ENCODE peak calls at places on chromosome 17, in four cellular contexts. H is transverse colon, C is upper lobe of left lung, U is tibial nerve. X is an unnamed sample.

GRCh38 chr17:3528604-3529511 is 28.8 kb downstream of the TRPV3 start:
- DNase-seq in H (no peak), C (no peak), U (no peak), X (no peak)

GRCh38 chr17:43998552-43998951 is 5.9 kb upstream of the NAGS start:
- DNase-seq in H (no peak), C (no peak), U (no peak), X (no peak)

GRCh38 chr17:302300-302698 is 50.3 kb downstream of the RPH3AL start:
- DNase-seq in H (peak; percentile 90), C (no peak), U (no peak), X (no peak)

GRCh38 chr17:6070895-6071511 is 824 bp downstream of the WSCD1 start:
- DNase-seq in H (peak; percentile 27), C (no peak), U (no peak), X (no peak)

GRCh38 chr17:44213403-44214229 is 5.9 kb downstream of the UBTF start:
- DNase-seq in H (no peak), C (no peak), U (no peak), X (no peak)

GRCh38 chr17:66507982-66508760 is 205.8 kb downstream of the PRKCA start:
- DNase-seq in H (no peak), C (no peak), U (no peak), X (no peak)

GRCh38 chr17:292531-293382 is 59.9 kb downstream of the RPH3AL start:
- DNase-seq in H (no peak), C (peak; percentile 18), U (no peak), X (peak; percentile 12)

GRCh38 chr17:45936610-45937009 is 42.3 kb downstream of the MAPT start:
- DNase-seq in H (no peak), C (no peak), U (no peak), X (peak; percentile 74)

GRCh38 chr17:47703191-47703591 is 9.2 kb downstream of the TBKBP1 start:
- DNase-seq in H (peak; percentile 27), C (no peak), U (no peak), X (peak; percentile 46)

GRCh38 chr17:74119960-74120359 is 83.5 kb upstream of the RPL38 start:
- DNase-seq in H (no peak), C (no peak), U (no peak), X (no peak)

GRCh38 chr17:32646941-32647340 is 160.1 kb downstream of the CDK5R1 start:
- DNase-seq in H (no peak), C (no peak), U (no peak), X (no peak)

GRCh38 chr17:5509482-5509881 is 23.1 kb downstream of the MIS12 start:
- DNase-seq in H (no peak), C (no peak), U (no peak), X (no peak)

GRCh38 chr17:37490022-37490587 is 414 bp downstream of the DUSP14 start:
- DNase-seq in H (peak; percentile 61), C (peak; percentile 50), U (peak; percentile 36), X (peak; percentile 63)

GRCh38 chr17:15171433-15172047 is 93.6 kb downstream of the PMP22 start:
- DNase-seq in H (peak; percentile 42), C (peak; percentile 66), U (peak; percentile 47), X (peak; percentile 74)

GRCh38 chr17:45759761-45760160 is 24.4 kb upstream of the CRHR1 start:
- DNase-seq in H (no peak), C (no peak), U (no peak), X (no peak)

GRCh38 chr17:21282231-21282630 is 2.3 kb upstream of the MAP2K3 start:
- DNase-seq in H (no peak), C (peak; percentile 46), U (no peak), X (no peak)

GRCh38 chr17:73192219-73192893 is 499 bp upstream of the COG1 start:
- DNase-seq in H (peak; percentile 66), C (peak; percentile 63), U (no peak), X (peak; percentile 74)

GRCh38 chr17:80026359-80027042 is 9.2 kb downstream of the TBC1D16 start:
- DNase-seq in H (peak; percentile 44), C (peak; percentile 54), U (peak; percentile 56), X (peak; percentile 51)
- TF ChIP-seq POLR2A in H (no peak), C (no peak), U (no peak), X (peak; percentile 27)

GRCh38 chr17:50692448-50693040 is 15.2 kb downstream of the ANKRD40 start:
- DNase-seq in H (no peak), C (no peak), U (no peak), X (peak; percentile 27)
- H3K4me1 ChIP-seq in H (peaks cover 61% of the 10 kb centered on the region), C (peaks cover 42% of the 10 kb centered on the region), U (peaks cover 6% of the 10 kb centered on the region), X (peaks cover 13% of the 10 kb centered on the region)

GRCh38 chr17:75270966-75271232 is at the start of gene MIF4GD:
- DNase-seq in H (no peak), C (no peak), U (no peak), X (no peak)
- TF ChIP-seq POLR2A in H (no peak), C (peak; percentile 79), U (peak; percentile 53), X (peak; percentile 72)

GRCh38 chr17:77329741-77330531 is 189.2 kb downstream of the SEC14L1 start:
- DNase-seq in H (peak; percentile 14), C (peak; percentile 15), U (peak; percentile 11), X (peak; percentile 54)

GRCh38 chr17:77332981-77333685 is 192.4 kb downstream of the SEC14L1 start:
- DNase-seq in H (no peak), C (peak; percentile 20), U (peak; percentile 8), X (peak; percentile 35)

GRCh38 chr17:77330602-77331081 is 189.9 kb downstream of the SEC14L1 start:
- DNase-seq in H (no peak), C (peak; percentile 18), U (peak; percentile 9), X (peak; percentile 42)

GRCh38 chr17:77332034-77332971 is 191.5 kb downstream of the SEC14L1 start:
- DNase-seq in H (peak; percentile 26), C (peak; percentile 32), U (peak; percentile 12), X (no peak)

DNA sequence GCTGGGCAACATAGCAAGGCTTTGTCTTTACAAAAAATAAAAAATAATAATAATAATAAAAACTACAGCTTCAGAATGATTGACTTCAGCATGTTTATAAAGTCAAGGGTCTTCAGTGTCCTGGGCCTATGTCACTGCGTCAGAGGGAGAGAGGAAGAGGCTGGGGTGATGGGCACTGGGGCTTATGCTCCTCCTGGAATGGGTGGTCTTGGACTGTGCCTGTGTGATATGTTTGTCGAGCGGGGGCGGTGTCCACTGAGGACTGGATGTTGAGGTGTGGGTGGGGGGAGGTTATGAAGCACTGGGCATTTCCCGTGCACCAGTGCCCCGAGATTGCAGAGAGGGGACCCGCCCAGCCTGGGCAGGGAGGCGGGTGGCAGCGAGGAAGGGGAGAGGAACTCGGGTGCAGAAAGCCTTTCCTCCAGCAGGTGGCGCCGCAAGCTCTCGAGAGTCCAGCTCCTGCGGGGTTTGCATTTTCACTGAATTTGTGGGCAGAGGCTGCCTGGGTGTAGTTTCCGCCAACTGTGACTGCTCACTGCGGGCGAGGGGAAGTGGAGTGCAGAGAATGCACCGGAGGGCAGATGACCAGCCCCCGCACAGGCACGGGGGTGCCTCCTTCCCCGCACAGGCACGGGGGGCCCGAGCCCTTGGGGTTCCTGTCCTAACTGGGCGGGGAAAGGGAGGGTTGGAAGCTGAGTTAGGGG is 190.5 kb downstream of the SEC14L1 start:
- DNase-seq in H (peak; percentile 95), C (peak; percentile 95), U (peak; percentile 91), X (peak; percentile 91)
- H3K4me1 ChIP-seq in H (peaks cover 32% of the 10 kb centered on the region), C (peaks cover 23% of the 10 kb centered on the region), U (peaks cover 45% of the 10 kb centered on the region), X (peaks cover 31% of the 10 kb centered on the region)

DNA sequence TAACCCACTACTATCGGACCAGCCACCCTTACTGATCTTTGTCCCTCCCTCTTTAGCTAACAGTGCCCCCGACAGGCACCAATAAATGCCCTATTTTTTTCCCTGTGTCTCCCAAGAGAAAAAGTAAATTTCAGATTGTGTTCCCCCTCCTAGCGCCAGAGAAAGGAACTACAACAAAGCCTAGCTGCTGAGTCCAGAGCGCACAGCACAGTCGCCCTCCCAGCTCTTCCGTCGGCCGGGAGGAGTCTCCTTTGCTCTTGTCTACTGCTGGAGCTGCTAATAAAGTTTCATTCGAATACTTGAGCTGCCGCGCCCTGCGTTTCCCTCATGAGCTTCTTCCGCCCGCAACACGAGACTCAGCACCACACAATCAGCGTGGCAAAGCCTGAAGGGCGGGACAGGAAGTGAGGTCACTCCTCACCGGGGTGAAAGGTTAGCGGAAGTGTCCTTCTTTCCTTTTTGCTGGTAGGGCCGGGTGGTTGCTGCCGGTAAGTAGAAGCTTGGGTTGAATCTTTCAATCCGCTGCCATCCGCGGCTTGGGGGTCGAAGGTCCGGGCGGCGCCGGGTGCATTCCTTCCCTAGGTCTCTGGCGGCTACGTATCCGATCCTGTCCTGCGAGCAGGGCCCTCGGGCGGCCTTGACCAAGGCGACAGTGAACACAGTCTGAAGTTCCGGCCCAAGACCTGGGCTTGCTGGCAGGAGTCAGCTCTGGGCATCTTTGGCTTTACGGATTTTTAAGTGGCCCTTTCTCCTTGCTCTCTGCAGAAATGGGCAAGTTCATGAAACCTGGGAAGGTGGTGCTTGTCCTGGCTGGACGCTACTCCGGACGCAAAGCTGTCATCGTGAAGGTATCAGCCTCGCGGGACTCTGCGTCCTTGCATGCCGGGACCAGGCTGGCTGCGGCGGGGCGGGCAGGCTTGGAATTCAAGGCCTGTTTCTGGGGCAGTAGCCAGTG is at the start of gene RPL27:
- DNase-seq in H (peak; percentile 99), C (peak; percentile 99), U (peak; percentile 97), X (peak; percentile 96)
- TF ChIP-seq POLR2A in H (peak; percentile 91), C (peak; percentile 82), U (peak; percentile 90), X (peak; percentile 77)

DNA sequence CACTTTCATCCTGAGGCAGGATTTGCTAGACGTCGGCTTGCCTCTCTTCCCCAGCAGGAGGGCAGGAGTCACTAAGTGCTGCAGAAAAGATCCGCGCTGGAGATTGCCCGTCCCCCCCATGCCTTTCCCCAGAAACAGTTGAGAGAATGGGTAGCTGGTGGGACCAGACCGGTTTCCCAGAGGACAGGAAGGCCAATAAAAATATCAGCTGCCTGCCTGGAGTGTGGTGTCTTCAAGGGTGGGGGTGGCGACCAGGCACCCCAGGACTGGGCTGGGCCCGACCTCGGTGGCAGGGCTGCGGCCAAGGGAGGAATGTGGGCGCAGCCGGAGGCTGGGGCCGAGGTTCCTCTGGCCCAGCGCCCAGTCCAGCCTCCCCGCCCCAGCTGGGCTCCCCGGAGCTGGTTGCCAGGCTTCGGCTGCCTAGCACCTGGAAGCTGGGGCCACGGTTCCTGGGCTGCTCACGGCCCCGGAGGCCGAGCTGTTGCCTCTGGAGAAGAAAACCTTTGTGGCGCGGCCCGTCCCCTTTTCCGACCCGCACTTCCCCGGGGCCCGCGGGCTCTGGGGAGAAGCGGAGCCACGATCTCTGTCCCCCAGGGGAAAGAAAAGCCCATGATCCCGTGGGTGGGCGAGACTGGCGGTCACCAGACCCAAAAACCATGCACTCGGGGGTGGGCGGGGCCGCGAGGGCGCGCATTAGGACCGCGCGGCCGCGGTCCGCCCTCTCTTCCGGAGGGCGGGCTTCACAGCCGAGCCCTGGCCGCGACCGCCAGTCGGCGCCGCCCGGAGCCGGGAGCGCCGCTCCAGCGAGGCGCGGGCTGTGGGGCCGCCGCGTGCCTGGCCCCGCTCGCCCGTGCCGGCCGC is at the start of gene TRAF4:
- DNase-seq in H (peak; percentile 89), C (peak; percentile 84), U (peak; percentile 73), X (peak; percentile 83)
- H3K4me1 ChIP-seq in H (peaks cover 66% of the 10 kb centered on the region), C (peaks cover 72% of the 10 kb centered on the region), U (peaks cover 44% of the 10 kb centered on the region), X (peaks cover 29% of the 10 kb centered on the region)

X was measured in right lobe of liver.